ENCODE peak calls at places on chromosomes 12 and 14, in ten cellular contexts. P, I, M, O, Z, F, S, V, U and H are unnamed samples. For H3K27me3, the result is how much of the 10 kb centered on the place peaks cover.

GRCh38 chr12:45407188-45407850 is 191.4 kb downstream of the ANO6 start:
- DNase-seq in P (peak), I (no peak), M (no peak), O (no peak), Z (no peak), F (no peak), S (no peak), V (no peak), U (no peak), H (no peak)

GRCh38 chr14:45096218-45096617 is 12.3 kb downstream of the PRPF39 start:
- DNase-seq in P (no peak), I (no peak), M (no peak), O (no peak), Z (no peak), F (no peak), S (no peak), V (no peak), U (no peak), H (no peak)

GRCh38 chr14:34000396-34000795 is 49.5 kb upstream of the EGLN3 start:
- DNase-seq in P (no peak), I (no peak), M (no peak), O (no peak), Z (no peak), F (no peak), S (no peak), V (no peak), U (no peak), H (no peak)

GRCh38 chr12:52518574-52519469 is 1.4 kb downstream of the KRT5 start:
- DNase-seq in P (no peak), I (no peak), M (no peak), O (no peak), Z (no peak), F (peak), S (no peak), V (no peak), U (no peak), H (no peak)

GRCh38 chr12:118166946-118167345 is 31.0 kb downstream of the PEBP1 start:
- DNase-seq in P (no peak), I (no peak), M (no peak), O (no peak), Z (no peak), F (no peak), S (no peak), V (no peak), U (no peak), H (no peak)

GRCh38 chr12:38144601-38145436 is 171.8 kb upstream of the ALG10B start:
- DNase-seq in P (no peak), I (no peak), M (no peak), O (no peak), Z (no peak), F (no peak), S (no peak), V (no peak), U (no peak), H (no peak)

GRCh38 chr14:34301107-34301734 is 160.8 kb downstream of the SPTSSA start:
- DNase-seq in P (peak), I (no peak), M (no peak), O (no peak), Z (no peak), F (no peak), S (peak), V (no peak), U (no peak), H (no peak)

GRCh38 chr14:56807586-56808168 is 2.6 kb downstream of the OTX2 start:
- DNase-seq in P (no peak), I (no peak), M (no peak), O (no peak), Z (no peak), F (no peak), S (no peak), V (no peak), U (no peak), H (no peak)

GRCh38 chr12:113246478-113247122 is 25.3 kb downstream of the TPCN1 start:
- DNase-seq in P (no peak), I (no peak), M (no peak), O (no peak), Z (no peak), F (no peak), S (no peak), V (peak), U (no peak), H (no peak)

GRCh38 chr14:69896080-69896479 is 16.9 kb downstream of the SMOC1 start:
- DNase-seq in P (no peak), I (no peak), M (no peak), O (no peak), Z (no peak), F (no peak), S (no peak), V (no peak), U (no peak), H (no peak)

GRCh38 chr12:40226652-40227051 is 1.9 kb downstream of the LRRK2 start:
- DNase-seq in P (peak), I (no peak), M (no peak), O (peak), Z (peak), F (no peak), S (no peak), V (no peak), U (no peak), H (no peak)

GRCh38 chr12:105338954-105339353 is 8.5 kb downstream of the C12orf75 start:
- DNase-seq in P (no peak), I (no peak), M (no peak), O (no peak), Z (no peak), F (no peak), S (no peak), V (no peak), U (no peak), H (no peak)

GRCh38 chr12:89742337-89743022 is 33.8 kb upstream of the ATP2B1 start:
- DNase-seq in P (no peak), I (no peak), M (no peak), O (no peak), Z (no peak), F (no peak), S (no peak), V (no peak), U (no peak), H (no peak)

GRCh38 chr12:22271036-22271435 is 63.5 kb downstream of the ST8SIA1 start:
- DNase-seq in P (peak), I (no peak), M (no peak), O (no peak), Z (no peak), F (no peak), S (no peak), V (no peak), U (no peak), H (no peak)

GRCh38 chr12:12693111-12693671 is 2.8 kb downstream of the GPR19 start:
- DNase-seq in P (no peak), I (no peak), M (no peak), O (no peak), Z (no peak), F (no peak), S (no peak), V (no peak), U (no peak), H (no peak)

GRCh38 chr14:84340938-84341337 is 1189.0 kb upstream of the FLRT2 start:
- DNase-seq in P (peak), I (no peak), M (no peak), O (no peak), Z (no peak), F (no peak), S (no peak), V (no peak), U (no peak), H (no peak)

GRCh38 chr12:112905451-112906089 is 1.2 kb upstream of the OAS1 start:
- DNase-seq in P (no peak), I (no peak), M (no peak), O (no peak), Z (no peak), F (no peak), S (no peak), V (no peak), U (no peak), H (no peak)

GRCh38 chr12:13173537-13173936 is 23.0 kb upstream of the EMP1 start:
- DNase-seq in P (peak), I (peak), M (peak), O (peak), Z (peak), F (peak), S (no peak), V (no peak), U (no peak), H (no peak)

GRCh38 chr14:90235179-90235976 is 21.0 kb upstream of the PSMC1 start:
- DNase-seq in P (peak), I (peak), M (peak), O (no peak), Z (peak), F (peak), S (peak), V (peak), U (peak), H (peak)

GRCh38 chr12:49369723-49370145 is 2.5 kb downstream of the SPATS2 start:
- DNase-seq in P (peak), I (peak), M (no peak), O (no peak), Z (peak), F (no peak), S (peak), V (no peak), U (no peak), H (peak)

GRCh38 chr12:92995258-92995905 is 66.3 kb upstream of the EEA1 start:
- DNase-seq in P (no peak), I (no peak), M (no peak), O (no peak), Z (no peak), F (no peak), S (no peak), V (no peak), U (no peak), H (no peak)

GRCh38 chr12:40286583-40286982 is 61.8 kb downstream of the LRRK2 start:
- DNase-seq in P (no peak), I (no peak), M (no peak), O (no peak), Z (no peak), F (no peak), S (no peak), V (no peak), U (no peak), H (no peak)

GRCh38 chr12:111330800-111331752 is 37.8 kb downstream of the PHETA1 start:
- DNase-seq in P (peak), I (no peak), M (no peak), O (no peak), Z (no peak), F (no peak), S (peak), V (no peak), U (peak), H (no peak)

GRCh38 chr14:97943619-97944018 is 1146.4 kb downstream of the VRK1 start:
- DNase-seq in P (no peak), I (no peak), M (no peak), O (no peak), Z (no peak), F (no peak), S (no peak), V (no peak), U (no peak), H (no peak)

GRCh38 chr12:73935817-73936216 is 601.8 kb upstream of the ATXN7L3B start:
- DNase-seq in P (no peak), I (no peak), M (no peak), O (no peak), Z (no peak), F (no peak), S (no peak), V (no peak), U (no peak), H (no peak)

GRCh38 chr12:50099302-50100008 is 4.4 kb upstream of the GPD1 start:
- DNase-seq in P (no peak), I (no peak), M (no peak), O (no peak), Z (no peak), F (no peak), S (no peak), V (no peak), U (no peak), H (no peak)

GRCh38 chr14:35877276-35877675 is 51.1 kb downstream of the BRMS1L start:
- DNase-seq in P (peak), I (no peak), M (no peak), O (no peak), Z (no peak), F (no peak), S (no peak), V (no peak), U (no peak), H (no peak)

GRCh38 chr14:71165121-71165574 is 257.9 kb downstream of the PCNX1 start:
- DNase-seq in P (peak), I (no peak), M (no peak), O (no peak), Z (peak), F (no peak), S (no peak), V (no peak), U (no peak), H (no peak)

GRCh38 chr14:69483765-69484443 is 624 bp upstream of the PLEKHD1 start:
- DNase-seq in P (peak), I (no peak), M (no peak), O (no peak), Z (peak), F (no peak), S (no peak), V (no peak), U (no peak), H (no peak)

GRCh38 chr12:88416786-88417185 is 163.5 kb downstream of the KITLG start:
- DNase-seq in P (no peak), I (no peak), M (no peak), O (no peak), Z (no peak), F (no peak), S (no peak), V (no peak), U (no peak), H (no peak)

GRCh38 chr14:68794856-68795601 is 2.2 kb upstream of the ZFP36L1 start:
- DNase-seq in P (peak), I (no peak), M (no peak), O (no peak), Z (no peak), F (peak), S (peak), V (peak), U (no peak), H (peak)

GRCh38 chr12:50618864-50619609 is 114.3 kb downstream of the DIP2B start:
- DNase-seq in P (peak), I (no peak), M (no peak), O (no peak), Z (no peak), F (no peak), S (no peak), V (no peak), U (peak), H (no peak)

GRCh38 chr14:91252901-91253794 is 8.6 kb upstream of the GPR68 start:
- DNase-seq in P (no peak), I (peak), M (peak), O (no peak), Z (peak), F (peak), S (no peak), V (peak), U (no peak), H (peak)
- H3K4me3 ChIP-seq in P (peak), I (peak), M (peak), O (peak), Z (peak), F (peak), S (no peak), V (peak), U (peak), H (peak)

DNA sequence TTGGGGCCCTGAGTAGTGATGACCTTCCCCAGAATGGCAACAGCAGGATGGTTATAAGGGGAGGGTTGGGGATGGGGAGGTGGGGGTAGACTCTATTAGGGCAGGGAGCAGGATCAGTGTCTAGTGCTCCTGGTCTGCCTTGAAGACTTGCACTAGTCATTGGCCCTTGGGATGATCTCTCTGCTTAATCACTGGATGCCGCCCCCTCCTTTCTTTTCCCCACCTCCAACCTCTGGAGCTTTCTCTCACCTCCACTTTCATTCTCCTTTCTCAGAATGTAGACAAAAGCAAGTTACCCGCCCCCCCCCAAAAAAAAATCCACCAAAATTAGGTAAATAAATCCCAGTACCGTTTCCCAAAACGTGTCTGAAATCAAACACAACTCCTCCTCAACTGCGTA is 2.8 kb upstream of the KCNK10 start:
- DNase-seq in P (no peak), I (no peak), M (no peak), O (no peak), Z (no peak), F (no peak), S (no peak), V (no peak), U (no peak), H (no peak)
- H3K27me3 ChIP-seq in P (half or more), I (half or more), M (half or more), O (under half), Z (under half), F (under half), S (under half), V (under half), U (under half), H (under half)

GRCh38 chr12:57626111-57626928 is 6.7 kb downstream of the B4GALNT1 start:
- DNase-seq in P (no peak), I (no peak), M (no peak), O (no peak), Z (no peak), F (peak), S (no peak), V (no peak), U (no peak), H (no peak)
- H3K4me3 ChIP-seq in P (no peak), I (no peak), M (no peak), O (no peak), Z (no peak), F (no peak), S (no peak), V (no peak), U (no peak), H (no peak)

GRCh38 chr14:37585101-37585479 is 10.0 kb downstream of the FOXA1 start:
- DNase-seq in P (no peak), I (no peak), M (no peak), O (no peak), Z (no peak), F (no peak), S (no peak), V (peak), U (no peak), H (no peak)
- H3K27me3 ChIP-seq in P (half or more), I (half or more), M (half or more), O (under half), Z (under half), F (under half), S (under half), V (under half), U (under half), H (under half)

GRCh38 chr12:75482636-75483035 is 2.1 kb downstream of the GLIPR1 start:
- DNase-seq in P (peak), I (no peak), M (no peak), O (no peak), Z (no peak), F (no peak), S (no peak), V (no peak), U (no peak), H (no peak)
- H3K4me3 ChIP-seq in P (no peak), I (peak), M (peak), O (peak), Z (peak), F (peak), S (no peak), V (no peak), U (no peak), H (peak)

GRCh38 chr12:101027816-101028215 is 182.2 kb downstream of the SLC5A8 start:
- DNase-seq in P (no peak), I (no peak), M (no peak), O (no peak), Z (no peak), F (no peak), S (no peak), V (no peak), U (no peak), H (no peak)
- H3K27me3 ChIP-seq in P (under half), I (under half), M (under half), O (under half), Z (under half), F (under half), S (under half), V (under half), U (under half), H (under half)

GRCh38 chr14:74896400-74896799 is 14.7 kb downstream of the DLST start:
- DNase-seq in P (no peak), I (no peak), M (no peak), O (no peak), Z (no peak), F (no peak), S (no peak), V (no peak), U (no peak), H (no peak)
- H3K4me3 ChIP-seq in P (no peak), I (no peak), M (no peak), O (no peak), Z (no peak), F (no peak), S (no peak), V (no peak), U (no peak), H (no peak)